ENCODE peak calls at places on chromosomes 1 and 21, in nine cellular contexts. M, B, W, A, Q, C, O, S and G are unnamed samples.

GRCh38 chr1:246262281-246262680 is 244.8 kb downstream of the SMYD3 start:
- DNase-seq in M (no peak), B (no peak), W (no peak), A (no peak), Q (no peak), C (no peak), O (no peak), S (no peak), G (no peak)

GRCh38 chr1:160996195-160996594 is 24.8 kb downstream of the F11R start:
- DNase-seq in M (no peak), B (peak; percentile 79), W (no peak), A (peak; percentile 71), Q (no peak), C (no peak), O (no peak), S (no peak), G (no peak)

GRCh38 chr1:201471772-201472171 is 2.8 kb upstream of the PHLDA3 start:
- DNase-seq in M (no peak), B (peak; percentile 93), W (no peak), A (no peak), Q (no peak), C (no peak), O (no peak), S (no peak), G (no peak)

GRCh38 chr1:179883040-179883501 is 986 bp downstream of the TOR1AIP1 start:
- DNase-seq in M (no peak), B (no peak), W (no peak), A (no peak), Q (no peak), C (no peak), O (no peak), S (no peak), G (no peak)

GRCh38 chr21:25949701-25950100 is 214.9 kb downstream of the GABPA start:
- DNase-seq in M (no peak), B (no peak), W (no peak), A (no peak), Q (no peak), C (no peak), O (no peak), S (no peak), G (no peak)

GRCh38 chr1:3186526-3186921 is 117.5 kb downstream of the PRDM16 start:
- DNase-seq in M (no peak), B (peak; percentile 52), W (peak; percentile 10), A (no peak), Q (peak; percentile 89), C (peak; percentile 57), O (peak; percentile 55), S (peak; percentile 56), G (peak; percentile 62)

GRCh38 chr1:70436617-70437236 is 25.7 kb downstream of the CTH start:
- DNase-seq in M (no peak), B (peak; percentile 61), W (no peak), A (no peak), Q (no peak), C (no peak), O (no peak), S (no peak), G (peak; percentile 46)

GRCh38 chr1:3504823-3505155 is 50.3 kb downstream of the ARHGEF16 start:
- DNase-seq in M (no peak), B (peak; percentile 35), W (no peak), A (no peak), Q (no peak), C (no peak), O (no peak), S (no peak), G (no peak)

GRCh38 chr1:178870944-178871343 is at the start of gene ANGPTL1:
- DNase-seq in M (no peak), B (peak; percentile 61), W (peak; percentile 39), A (no peak), Q (no peak), C (no peak), O (peak; percentile 38), S (no peak), G (no peak)

GRCh38 chr1:225653463-225654276 is 747 bp upstream of the ENAH start:
- DNase-seq in M (no peak), B (peak; percentile 89), W (no peak), A (no peak), Q (peak; percentile 87), C (peak; percentile 61), O (peak; percentile 61), S (peak; percentile 53), G (peak; percentile 88)

GRCh38 chr1:44842763-44843655 is at the start of gene PTCH2:
- DNase-seq in M (peak; percentile 18), B (peak; percentile 77), W (peak; percentile 20), A (no peak), Q (peak; percentile 81), C (peak; percentile 50), O (peak; percentile 96), S (no peak), G (peak; percentile 85)
- H3K27ac ChIP-seq in M (no peak within 1 kb of the TSS), B (no peak within 1 kb of the TSS), W (no peak within 1 kb of the TSS), A (no peak within 1 kb of the TSS), Q (peak within 1 kb of the TSS; percentile 45), C (no peak within 1 kb of the TSS), O (peak within 1 kb of the TSS; percentile 76), S (peak within 1 kb of the TSS; percentile 10), G (peak within 1 kb of the TSS; percentile 70)

GRCh38 chr1:67572594-67573221 is 112.3 kb upstream of the GADD45A start:
- DNase-seq in M (no peak), B (peak; percentile 43), W (no peak), A (peak; percentile 77), Q (no peak), C (peak; percentile 92), O (no peak), S (peak; percentile 45), G (no peak)
- H3K27ac ChIP-seq in M (no peak overlapping the region), B (peak overlapping the region; percentile 32), W (peak overlapping the region; percentile 57), A (peak overlapping the region; percentile 98), Q (no peak overlapping the region), C (peak overlapping the region; percentile 82), O (no peak overlapping the region), S (no peak overlapping the region), G (no peak overlapping the region)

GRCh38 chr1:229208481-229208880 is 62.4 kb upstream of the RAB4A start:
- DNase-seq in M (no peak), B (no peak), W (no peak), A (no peak), Q (no peak), C (no peak), O (no peak), S (no peak), G (no peak)

GRCh38 chr1:229207916-229208315 is 63.0 kb upstream of the RAB4A start:
- DNase-seq in M (no peak), B (no peak), W (no peak), A (no peak), Q (no peak), C (no peak), O (no peak), S (no peak), G (no peak)

GRCh38 chr1:229209816-229210215 is 61.1 kb upstream of the RAB4A start:
- DNase-seq in M (no peak), B (peak; percentile 4), W (peak; percentile 78), A (no peak), Q (no peak), C (no peak), O (no peak), S (no peak), G (peak; percentile 47)

GRCh38 chr1:229210844-229211243 is 60.1 kb upstream of the RAB4A start:
- DNase-seq in M (no peak), B (no peak), W (no peak), A (no peak), Q (no peak), C (no peak), O (no peak), S (no peak), G (no peak)

GRCh38 chr1:229209386-229209785 is 61.5 kb upstream of the RAB4A start:
- DNase-seq in M (no peak), B (no peak), W (no peak), A (no peak), Q (no peak), C (no peak), O (no peak), S (no peak), G (no peak)
- H3K27ac ChIP-seq in M (no peak overlapping the region), B (no peak overlapping the region), W (peak overlapping the region; percentile 85), A (no peak overlapping the region), Q (peak overlapping the region; percentile 88), C (peak overlapping the region; percentile 35), O (no peak overlapping the region), S (no peak overlapping the region), G (no peak overlapping the region)

GRCh38 chr1:214902636-214903320 is 179.8 kb upstream of the KCNK2 start:
- DNase-seq in M (no peak), B (peak; percentile 86), W (no peak), A (peak; percentile 26), Q (no peak), C (no peak), O (no peak), S (no peak), G (no peak)
- H3K27ac ChIP-seq in M (no peak overlapping the region), B (peak overlapping the region; percentile 57), W (no peak overlapping the region), A (peak overlapping the region; percentile 85), Q (no peak overlapping the region), C (no peak overlapping the region), O (no peak overlapping the region), S (no peak overlapping the region), G (no peak overlapping the region)

DNA sequence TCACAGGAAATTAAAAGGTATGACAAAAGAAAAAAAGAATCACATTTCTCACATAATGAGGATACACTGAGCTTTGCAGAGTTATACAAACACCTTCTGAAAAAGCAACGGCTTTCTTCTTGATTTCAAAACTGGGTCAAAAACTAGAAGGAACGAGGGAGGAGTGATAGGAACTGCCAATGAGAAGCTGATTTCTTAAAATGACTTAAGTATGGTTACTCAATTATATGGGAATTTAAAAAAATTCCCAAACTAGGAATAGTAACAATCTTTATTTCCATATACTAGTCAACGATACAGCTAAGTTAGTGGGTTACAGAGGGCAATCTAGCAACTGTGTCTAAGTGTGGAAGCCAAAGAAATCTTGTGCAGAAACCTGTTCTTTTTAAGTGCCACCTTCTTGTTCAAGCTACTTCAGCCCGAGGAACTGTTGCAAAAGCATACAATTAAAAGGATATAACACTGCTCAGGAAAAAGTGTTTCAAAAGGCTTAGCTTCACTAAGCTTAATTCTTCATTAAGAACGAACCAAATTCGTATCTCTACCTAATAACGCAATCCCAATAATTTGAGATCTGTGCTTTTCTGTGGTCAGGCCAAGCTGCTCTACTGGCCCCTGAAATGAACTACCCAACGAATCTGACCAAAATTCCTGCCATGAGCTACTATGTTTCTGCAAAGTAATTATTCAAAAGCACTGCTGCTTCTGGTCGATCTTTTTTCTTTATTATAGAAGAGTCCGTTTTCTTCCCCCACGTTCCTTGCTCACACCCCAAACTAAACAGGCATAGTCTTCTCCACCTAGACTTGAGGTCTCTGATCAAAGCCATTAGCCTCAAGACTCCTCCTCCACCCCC is 1.9 kb downstream of the USP24 start:
- DNase-seq in M (no peak), B (peak; percentile 21), W (no peak), A (no peak), Q (no peak), C (no peak), O (no peak), S (no peak), G (no peak)
- H3K27ac ChIP-seq in M (peak overlapping the region; percentile 42), B (no peak overlapping the region), W (no peak overlapping the region), A (peak overlapping the region; percentile 88), Q (peak overlapping the region; percentile 93), C (peak overlapping the region; percentile 93), O (no peak overlapping the region), S (peak overlapping the region; percentile 99), G (peak overlapping the region; percentile 92)

GRCh38 chr1:40715660-40716059 is 24.2 kb downstream of the NFYC start:
- DNase-seq in M (no peak), B (no peak), W (no peak), A (no peak), Q (no peak), C (no peak), O (no peak), S (no peak), G (no peak)
- H3K27ac ChIP-seq in M (no peak overlapping the region), B (no peak overlapping the region), W (no peak overlapping the region), A (no peak overlapping the region), Q (no peak overlapping the region), C (peak overlapping the region; percentile 66), O (no peak overlapping the region), S (no peak overlapping the region), G (no peak overlapping the region)